ENCODE peak calls at places on chromosomes 16 and 17, in five cellular contexts. K is SJSA1, G is astrocyte, J is IMR-90, T is sigmoid colon. Q is an unnamed sample. For H3K4me1, the result is how much of the 10 kb centered on the place peaks cover.

GRCh38 chr16:88969361-88969831 is 7.6 kb downstream of the CBFA2T3 start:
- DNase-seq in K (no peak), G (no peak), J (no peak), T (no peak), Q (no peak)

GRCh38 chr16:3881499-3881995 is 1.0 kb upstream of the CREBBP start:
- DNase-seq in K (no peak), G (no peak), J (no peak), T (no peak), Q (no peak)

GRCh38 chr17:2222901-2223616 is 80.5 kb downstream of the SMG6 start:
- DNase-seq in K (peak), G (peak), J (peak), T (peak), Q (peak)

GRCh38 chr17:35212668-35213067 is 18.5 kb upstream of the SLC35G3 start:
- DNase-seq in K (no peak), G (no peak), J (no peak), T (no peak), Q (no peak)

GRCh38 chr16:69747115-69747514 is 7.6 kb downstream of the NOB1 start:
- DNase-seq in K (no peak), G (no peak), J (no peak), T (no peak), Q (no peak)

GRCh38 chr17:44965491-44966234 is 2.4 kb downstream of the C1QL1 start:
- DNase-seq in K (no peak), G (no peak), J (no peak), T (no peak), Q (no peak)

GRCh38 chr17:62126292-62126691 is 61.2 kb upstream of the MED13 start:
- DNase-seq in K (no peak), G (no peak), J (no peak), T (no peak), Q (no peak)

GRCh38 chr16:49547448-49547847 is 173.8 kb downstream of the C16orf78 start:
- DNase-seq in K (no peak), G (no peak), J (no peak), T (no peak), Q (no peak)

GRCh38 chr16:49468611-49469322 is 95.2 kb downstream of the C16orf78 start:
- DNase-seq in K (no peak), G (no peak), J (no peak), T (peak), Q (no peak)

GRCh38 chr17:73455050-73455687 is 143.4 kb upstream of the CDC42EP4 start:
- DNase-seq in K (no peak), G (no peak), J (no peak), T (no peak), Q (no peak)

GRCh38 chr17:41989702-41990419 is 23.3 kb downstream of the CNP start:
- DNase-seq in K (no peak), G (no peak), J (no peak), T (no peak), Q (no peak)

GRCh38 chr16:58658796-58659211 is 25.8 kb downstream of the SLC38A7 start:
- DNase-seq in K (no peak), G (no peak), J (peak), T (no peak), Q (no peak)

GRCh38 chr17:59842901-59843652 is 49.7 kb downstream of the TUBD1 start:
- DNase-seq in K (peak), G (peak), J (peak), T (peak), Q (peak)

GRCh38 chr16:81237282-81237681 is 1.2 kb upstream of the BCO1 start:
- DNase-seq in K (no peak), G (peak), J (no peak), T (peak), Q (no peak)

GRCh38 chr17:80461527-80462166 is 14.8 kb downstream of the NPTX1 start:
- DNase-seq in K (no peak), G (no peak), J (no peak), T (no peak), Q (no peak)

GRCh38 chr17:49717371-49717841 is 9.6 kb upstream of the SLC35B1 start:
- DNase-seq in K (no peak), G (no peak), J (no peak), T (no peak), Q (no peak)

GRCh38 chr17:45230410-45230786 is 8.7 kb downstream of the FMNL1 start:
- DNase-seq in K (no peak), G (no peak), J (no peak), T (no peak), Q (no peak)

GRCh38 chr17:77381185-77381700 is 240.5 kb downstream of the SEC14L1 start:
- DNase-seq in K (no peak), G (no peak), J (no peak), T (no peak), Q (no peak)
- H3K4me1 ChIP-seq in K (under half), G (half or more), J (half or more), T (half or more), Q (under half)

DNA sequence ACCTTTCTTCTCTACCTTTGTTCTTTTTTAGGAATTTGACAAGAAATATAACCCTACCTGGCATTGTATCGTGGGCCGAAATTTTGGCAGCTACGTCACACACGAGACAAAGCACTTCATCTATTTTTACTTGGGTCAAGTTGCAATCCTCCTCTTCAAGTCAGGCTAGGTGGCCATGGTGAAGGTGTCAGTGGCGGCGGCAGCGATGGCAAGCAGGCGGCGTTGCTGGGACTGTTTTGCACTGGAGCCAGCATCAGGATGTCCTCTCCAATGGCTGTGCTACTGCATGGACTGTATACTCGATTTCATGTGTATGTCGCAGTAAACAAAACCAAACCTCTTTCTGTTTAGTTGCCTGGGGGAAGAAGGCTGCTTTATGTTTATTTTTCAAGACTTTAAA is 5.9 kb downstream of the DYNLL2 start:
- DNase-seq in K (no peak), G (no peak), J (no peak), T (no peak), Q (no peak)
- H3K4me1 ChIP-seq in K (under half), G (under half), J (under half), T (half or more), Q (under half)

GRCh38 chr17:17153071-17153470 is 53.1 kb downstream of the PLD6 start:
- DNase-seq in K (no peak), G (no peak), J (no peak), T (no peak), Q (no peak)
- H3K4me1 ChIP-seq in K (half or more), G (under half), J (under half), T (under half), Q (under half)

DNA sequence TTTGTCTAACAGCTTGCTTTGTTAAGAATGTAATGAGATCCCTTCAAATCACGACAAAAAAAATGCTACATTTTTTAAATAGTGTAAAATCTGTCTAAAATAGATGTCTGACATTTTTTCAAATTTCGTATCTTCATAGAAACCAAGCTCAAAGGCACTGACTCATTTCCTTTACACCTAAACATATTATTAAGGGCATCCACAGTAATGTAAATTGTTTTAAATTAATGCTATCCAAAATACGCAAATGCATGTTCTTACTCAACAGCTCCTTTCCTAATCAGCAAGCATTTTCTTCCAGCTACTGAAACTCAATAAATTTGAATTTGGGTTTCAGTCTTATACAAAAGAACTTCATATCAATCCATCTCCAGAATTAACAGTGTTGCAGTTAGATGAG is 4.4 kb downstream of the C16orf87 start:
- DNase-seq in K (no peak), G (peak), J (peak), T (no peak), Q (no peak)
- H3K4me1 ChIP-seq in K (under half), G (under half), J (under half), T (under half), Q (under half)

DNA sequence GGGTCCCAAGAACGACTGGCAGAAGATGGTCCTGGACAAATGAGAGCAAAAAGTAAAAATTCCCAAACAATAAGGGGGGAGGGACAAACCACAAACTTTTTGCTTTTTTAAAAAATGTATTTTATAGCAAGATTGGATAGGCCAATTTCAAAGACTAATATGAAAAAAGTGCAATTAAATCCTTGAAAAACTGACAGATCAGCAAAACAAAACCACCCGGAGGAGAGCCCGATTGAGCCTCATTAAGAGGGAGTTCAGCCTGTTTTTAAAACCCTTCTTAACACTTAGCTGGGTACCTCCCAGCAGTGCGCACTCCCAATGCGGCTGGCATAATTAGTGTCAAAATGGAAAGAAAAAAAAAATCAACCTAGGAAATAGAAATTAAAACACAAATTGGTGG is 193.4 kb downstream of the ZFHX3 start:
- DNase-seq in K (no peak), G (no peak), J (no peak), T (no peak), Q (no peak)
- H3K4me1 ChIP-seq in K (under half), G (under half), J (under half), T (under half), Q (under half)